ENCODE peak calls at places on chromosomes 2 and 18, in five cellular contexts. M is kidney, C is RPMI7951, K is AG04450, S is brain microvascular endothelial cell. V is an unnamed sample.

GRCh38 chr2:141058552-141058951 is 1072.3 kb downstream of the LRP1B start:
- DNase-seq in M (no peak), C (no peak), K (no peak), S (no peak), V (no peak)

GRCh38 chr2:32064021-32064678 is 794 bp downstream of the SPAST start:
- DNase-seq in M (no peak), C (peak), K (no peak), S (peak), V (no peak)

GRCh38 chr18:67363694-67364093 is 152.8 kb downstream of the DSEL start:
- DNase-seq in M (no peak), C (no peak), K (no peak), S (no peak), V (no peak)

GRCh38 chr2:17813015-17813741 is 3.1 kb upstream of the MSGN1 start:
- DNase-seq in M (no peak), C (peak), K (no peak), S (peak), V (no peak)

GRCh38 chr2:198807131-198807530 is 650.6 kb downstream of the SATB2 start:
- DNase-seq in M (no peak), C (no peak), K (no peak), S (no peak), V (no peak)

GRCh38 chr2:32773409-32773808 is 145.6 kb downstream of the TTC27 start:
- DNase-seq in M (no peak), C (no peak), K (no peak), S (no peak), V (no peak)

GRCh38 chr18:12271376-12272235 is 17.4 kb downstream of the CIDEA start:
- DNase-seq in M (peak), C (peak), K (no peak), S (peak), V (peak)

GRCh38 chr2:71379086-71379485 is 47.5 kb downstream of the ZNF638 start:
- DNase-seq in M (no peak), C (peak), K (peak), S (peak), V (no peak)

GRCh38 chr18:63234839-63235238 is 84.7 kb downstream of the BCL2 start:
- DNase-seq in M (no peak), C (no peak), K (no peak), S (no peak), V (no peak)

GRCh38 chr2:10028407-10028987 is 14.9 kb upstream of the KLF11 start:
- DNase-seq in M (peak), C (no peak), K (no peak), S (no peak), V (no peak)

GRCh38 chr2:191748528-191749180 is 70.7 kb downstream of the NABP1 start:
- DNase-seq in M (no peak), C (no peak), K (no peak), S (no peak), V (no peak)

GRCh38 chr2:173963323-173963816 is 1.8 kb downstream of the SP3 start:
- DNase-seq in M (no peak), C (peak), K (no peak), S (peak), V (no peak)

GRCh38 chr2:67259581-67260347 is 137.4 kb upstream of the ETAA1 start:
- DNase-seq in M (no peak), C (peak), K (peak), S (peak), V (no peak)

GRCh38 chr2:231877533-231878456 is 48.4 kb downstream of the NPPC start:
- DNase-seq in M (no peak), C (peak), K (peak), S (peak), V (no peak)

GRCh38 chr2:170967553-170967952 is 38.5 kb downstream of the GORASP2 start:
- DNase-seq in M (no peak), C (no peak), K (no peak), S (no peak), V (no peak)

GRCh38 chr18:51721388-51721787 is 523.9 kb upstream of the MEX3C start:
- DNase-seq in M (no peak), C (no peak), K (no peak), S (no peak), V (no peak)

V was measured in posterior vena cava.